ENCODE peak calls at places on chromosomes 3 and 15, in seven cellular contexts. S is cardiac fibroblast; W is substantia nigra; I is activated naive CD4-positive, alpha-beta T cell treated with anti-CD3 and anti-CD28 coated beads, Interleukin-2, amount 10 ng/mL, durations not matched to agents 7 days and 5 days; O is ureter; J is RPMI7951; R is fibroblast of mammary gland. T is an unnamed sample.

GRCh38 chr3:194321666-194322640 is 29.2 kb downstream of the CPN2 start:
- DNase-seq in O (no peak), J (no peak), W (no peak), S (no peak), R (no peak), I (no peak), T (no peak)

GRCh38 chr3:123533554-123534159 is 51.2 kb downstream of the HACD2 start:
- DNase-seq in R (no peak), W (no peak), I (no peak), O (no peak), J (no peak), S (no peak), T (no peak)

GRCh38 chr15:78880828-78881227 is 8.1 kb downstream of the MORF4L1 start:
- DNase-seq in S (no peak), O (no peak), I (no peak), R (peak), J (no peak), W (no peak), T (no peak)

GRCh38 chr3:85572978-85573377 is 614.2 kb downstream of the CADM2 start:
- DNase-seq in W (no peak), S (no peak), I (no peak), J (no peak), O (no peak), R (no peak), T (no peak)

GRCh38 chr3:185746470-185746869 is 78.4 kb downstream of the IGF2BP2 start:
- DNase-seq in S (no peak), R (no peak), I (no peak), W (no peak), J (no peak), O (no peak), T (no peak)

GRCh38 chr3:126114406-126115386 is 30.8 kb upstream of the SLC41A3 start:
- DNase-seq in S (no peak), O (peak), I (no peak), J (no peak), W (no peak), R (no peak), T (no peak)

GRCh38 chr15:77538793-77539487 is 93.8 kb downstream of the LINGO1 start:
- DNase-seq in J (no peak), O (no peak), W (no peak), I (no peak), S (no peak), R (no peak), T (no peak)

GRCh38 chr3:80785475-80785874 is 976.0 kb downstream of the GBE1 start:
- DNase-seq in I (no peak), R (no peak), O (no peak), W (no peak), S (no peak), J (no peak), T (no peak)

GRCh38 chr3:67737158-67737557 is 82.7 kb upstream of the SUCLG2 start:
- DNase-seq in I (no peak), O (no peak), R (no peak), W (no peak), S (no peak), J (no peak), T (no peak)

GRCh38 chr3:3906171-3906570 is 106.9 kb downstream of the LRRN1 start:
- DNase-seq in I (no peak), J (no peak), S (no peak), R (no peak), W (no peak), O (no peak), T (no peak)

GRCh38 chr3:53238051-53238850 is 17.6 kb downstream of the TKT start:
- DNase-seq in S (peak), O (no peak), J (peak), W (no peak), R (peak), I (no peak), T (no peak)

GRCh38 chr3:1677576-1678164 is 421.0 kb upstream of the CNTN4 start:
- DNase-seq in I (no peak), O (no peak), S (no peak), J (no peak), R (no peak), W (no peak), T (no peak)